ENCODE peak calls at places on chromosomes 16 and 17, in seven cellular contexts. I, H, S, K, G, W and O are unnamed samples.
A peak's percentile ranks its signal among the peaks of the same experiment; 100 is the strongest.

GRCh38 chr17:2174471-2175293 is 119.8 kb downstream of the HIC1 start:
- DNase-seq in I (no peak), S (no peak), W (peak; percentile 94), G (peak; percentile 60), K (no peak), H (no peak), O (no peak)

GRCh38 chr16:14399397-14400284 is 230.4 kb downstream of the PARN start:
- DNase-seq in G (no peak), W (peak; percentile 99), K (no peak), H (peak; percentile 60), S (no peak), I (no peak), O (no peak)

GRCh38 chr17:82009413-82009812 is 13.3 kb downstream of the CENPX start:
- DNase-seq in S (no peak), G (no peak), W (no peak), H (no peak), I (no peak), K (no peak), O (no peak)

GRCh38 chr16:50671644-50672260 is 9.4 kb downstream of the SNX20 start:
- DNase-seq in G (peak; percentile 62), S (no peak), I (peak; percentile 74), W (peak; percentile 36), K (peak; percentile 67), H (no peak), O (no peak)

GRCh38 chr17:77746901-77747620 is 211.4 kb upstream of the TNRC6C start:
- DNase-seq in H (no peak), G (no peak), W (no peak), I (no peak), K (no peak), S (no peak), O (no peak)

GRCh38 chr17:39670746-39671145 is 2.5 kb downstream of the PNMT start:
- DNase-seq in G (no peak), I (no peak), K (no peak), S (no peak), H (no peak), W (no peak), O (no peak)

GRCh38 chr17:17896746-17897145 is 60.0 kb upstream of the SREBF1 start:
- DNase-seq in S (no peak), G (no peak), I (no peak), K (no peak), W (no peak), H (no peak), O (no peak)

GRCh38 chr17:44216173-44216572 is 3.3 kb downstream of the UBTF start:
- DNase-seq in S (no peak), K (no peak), G (no peak), I (no peak), H (peak; percentile 71), W (no peak), O (no peak)

GRCh38 chr16:17365591-17366298 is 105.0 kb downstream of the XYLT1 start:
- DNase-seq in H (no peak), S (no peak), K (no peak), I (no peak), G (no peak), W (no peak), O (no peak)

GRCh38 chr17:37701424-37702020 is 43.3 kb downstream of the HNF1B start:
- DNase-seq in S (peak; percentile 31), W (no peak), G (peak; percentile 24), I (peak; percentile 85), K (peak; percentile 56), H (peak; percentile 16), O (peak; percentile 46)

DNA sequence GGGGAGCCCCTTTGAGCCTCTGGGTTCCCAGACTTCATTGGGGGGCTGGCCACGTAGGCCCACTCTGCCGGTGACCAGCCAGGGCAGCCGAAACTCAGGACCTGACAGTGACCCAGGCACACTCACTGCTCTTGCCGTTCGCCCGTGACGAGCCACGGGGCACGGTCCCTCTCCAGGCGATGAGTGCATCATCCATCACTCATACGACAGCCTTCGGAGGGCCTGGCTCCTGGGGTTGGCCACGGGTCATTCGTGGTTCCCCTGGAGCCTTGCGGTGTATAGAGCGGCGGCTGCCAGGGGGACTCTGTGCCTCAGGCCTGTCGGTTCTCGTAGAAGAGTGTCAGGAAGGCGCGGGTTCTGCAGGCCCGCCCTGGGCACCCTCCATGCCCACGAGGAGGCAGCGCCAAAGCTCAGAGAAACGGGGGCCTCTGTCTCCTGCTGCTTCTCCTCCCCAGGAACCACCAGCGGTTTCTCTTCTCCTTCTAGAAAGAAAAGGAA is 11.2 kb upstream of the NUDT16L1 start:
- DNase-seq in W (no peak), K (no peak), S (no peak), G (no peak), I (no peak), H (no peak), O (no peak)
- TF ChIP-seq TAF1 in W (no peak), K (no peak), S (no peak), G (no peak), I (no peak), H (no peak), O (no peak)

DNA sequence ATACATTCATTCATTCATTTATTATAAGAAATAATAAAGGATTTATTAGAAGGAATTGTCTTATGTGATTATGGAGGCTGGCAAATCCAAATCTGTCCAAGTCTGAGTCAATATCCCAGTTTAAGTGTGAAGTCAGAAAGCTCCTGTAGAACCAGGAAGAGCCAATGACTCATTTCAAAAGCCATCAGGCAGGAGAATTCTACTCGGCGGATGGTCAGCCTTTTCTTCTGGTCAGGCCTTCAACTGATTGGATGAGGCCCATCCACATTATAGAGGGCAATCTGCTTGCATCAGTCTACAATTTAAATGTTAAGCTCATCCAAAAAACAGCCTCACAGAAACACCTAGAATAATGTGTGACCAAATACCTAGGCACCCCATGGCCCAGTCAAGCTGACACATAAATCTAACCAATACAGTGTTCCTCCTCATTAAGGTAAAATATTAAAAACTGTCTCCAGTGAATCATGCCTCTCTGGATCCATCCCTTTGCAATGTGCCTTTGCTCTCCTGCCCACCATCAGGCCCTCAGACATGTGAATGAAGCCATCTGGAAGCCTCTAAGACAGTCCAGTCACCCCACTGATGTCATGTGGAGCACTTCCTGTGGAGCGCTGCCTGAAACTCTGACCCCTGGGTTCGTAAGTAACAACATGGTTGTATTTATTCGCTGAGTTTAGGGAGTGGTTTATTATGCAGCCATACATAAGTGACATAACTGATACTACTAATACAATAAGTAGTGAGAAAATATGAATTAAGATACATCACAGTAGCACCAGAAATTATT is 69.2 kb upstream of the WSB1 start:
- DNase-seq in H (no peak), W (no peak), I (no peak), S (no peak), K (no peak), G (no peak), O (no peak)
- TF ChIP-seq TAF1 in H (no peak), W (no peak), I (no peak), S (no peak), K (no peak), G (no peak), O (no peak)

GRCh38 chr17:51154176-51154575 is 817 bp downstream of the NME1 start:
- DNase-seq in W (no peak), S (no peak), G (peak; percentile 34), K (peak; percentile 19), H (no peak), I (no peak), O (no peak)

GRCh38 chr17:51153210-51154072 is at the start of gene NME1:
- DNase-seq in I (peak; percentile 99), G (peak; percentile 96), K (peak; percentile 92), W (peak; percentile 100), H (peak; percentile 99), S (peak; percentile 88), O (peak; percentile 80)

GRCh38 chr17:51147641-51148040 is 5.7 kb upstream of the NME1 start:
- DNase-seq in K (no peak), G (no peak), W (no peak), H (no peak), S (no peak), I (no peak), O (no peak)

GRCh38 chr17:51152766-51153209 is 571 bp upstream of the NME1 start:
- DNase-seq in I (no peak), H (no peak), S (no peak), G (peak; percentile 67), W (peak; percentile 27), K (no peak), O (no peak)

DNA sequence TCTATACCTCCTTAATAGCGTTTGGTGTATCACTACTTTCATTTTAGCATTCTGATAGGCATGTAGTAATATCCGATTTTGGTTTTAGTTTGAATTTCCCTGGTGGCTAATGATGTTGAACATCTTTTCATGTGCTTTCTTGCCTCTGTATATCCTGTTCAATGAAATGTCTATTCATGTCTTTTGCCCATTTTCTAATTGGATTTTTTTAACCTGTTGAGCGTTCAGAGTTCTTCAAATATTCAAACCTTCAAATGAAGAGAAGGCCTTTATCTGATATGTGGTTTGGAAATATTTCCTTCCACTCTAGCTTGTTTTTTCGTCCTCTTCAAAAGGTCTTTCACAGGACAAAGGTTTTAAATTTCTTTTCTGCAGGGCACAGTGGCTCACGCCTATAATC is 2.4 kb upstream of the NME1 start:
- DNase-seq in K (no peak), G (no peak), H (no peak), W (no peak), S (no peak), I (no peak), O (no peak)
- TF ChIP-seq TAF1 in K (no peak), G (no peak), H (no peak), W (no peak), S (no peak), I (no peak), O (no peak)

GRCh38 chr17:334974-335481 is 17.6 kb downstream of the RPH3AL start:
- DNase-seq in W (no peak), I (no peak), G (no peak), S (no peak), K (no peak), H (no peak), O (no peak)

GRCh38 chr17:337453-337852 is 15.2 kb downstream of the RPH3AL start:
- DNase-seq in I (no peak), S (no peak), K (no peak), H (no peak), G (no peak), W (no peak), O (no peak)

GRCh38 chr17:337022-337420 is 15.6 kb downstream of the RPH3AL start:
- DNase-seq in H (no peak), K (no peak), S (no peak), W (no peak), I (no peak), G (no peak), O (no peak)

GRCh38 chr17:335691-336090 is 16.9 kb downstream of the RPH3AL start:
- DNase-seq in I (no peak), G (no peak), K (no peak), W (no peak), S (no peak), H (no peak), O (no peak)

DNA sequence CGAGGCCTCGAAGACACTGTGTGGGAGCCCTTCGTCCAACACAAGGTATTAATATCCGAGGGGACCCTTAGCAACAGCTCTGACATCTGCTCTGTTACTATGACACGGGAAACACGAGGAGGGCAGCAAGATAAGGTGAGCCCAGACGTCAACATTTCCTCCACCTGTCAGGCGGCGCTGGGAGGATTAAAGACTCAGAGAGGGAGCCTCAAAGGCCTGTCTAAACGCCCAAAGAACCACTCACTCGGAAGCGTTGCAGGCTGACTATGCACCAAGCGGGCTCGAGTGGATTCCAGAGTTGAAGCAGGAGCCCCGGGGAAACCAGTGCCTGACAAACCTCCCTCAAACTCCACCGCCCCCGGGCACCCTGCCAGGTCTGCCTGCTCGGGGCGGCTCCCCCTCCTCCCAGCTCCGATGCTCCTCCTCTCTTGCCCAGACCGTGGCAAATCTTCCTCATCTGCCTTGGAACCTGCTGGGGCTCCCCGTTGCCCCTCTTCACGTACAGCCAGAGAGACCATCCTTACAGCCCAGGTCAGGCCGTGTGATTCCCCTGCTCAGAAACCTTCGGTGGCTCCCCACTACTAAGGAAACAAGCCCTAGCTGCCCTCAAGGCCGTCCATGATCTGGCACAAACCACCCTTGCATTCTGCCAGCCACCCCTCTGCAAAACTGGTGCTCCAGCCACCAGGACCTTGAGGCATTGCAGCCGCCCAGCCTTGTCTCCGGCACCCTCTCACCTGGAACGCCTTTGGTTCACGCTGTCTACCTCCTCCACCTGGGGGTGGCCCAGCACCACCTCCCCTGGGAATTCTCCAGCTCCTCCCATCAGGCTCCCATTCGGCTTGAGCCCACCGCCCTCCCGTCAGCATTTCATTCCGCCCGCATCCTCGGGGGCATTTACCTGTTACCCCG is 16.2 kb downstream of the RPH3AL start:
- DNase-seq in H (no peak), G (peak; percentile 62), I (no peak), K (no peak), W (no peak), S (no peak), O (no peak)
- TF ChIP-seq TAF1 in H (no peak), G (no peak), I (no peak), K (no peak), W (no peak), S (no peak), O (no peak)